ENCODE peak calls at places on chromosome 11, in six cellular contexts. K is neuronal stem cell; A is heart right ventricle; U is CD8-positive, alpha-beta memory T cell; F is transverse colon; N is IMR-90. O is an unnamed sample.

GRCh38 chr11:78564889-78565467 is 9.7 kb downstream of the NARS2 start:
- DNase-seq in K (no peak), A (no peak), F (no peak), N (no peak), U (no peak), O (no peak)

GRCh38 chr11:75351541-75352416 is at the start of gene ARRB1:
- DNase-seq in K (peak; percentile 48), U (peak; percentile 55), A (peak; percentile 83), F (peak; percentile 81), N (no peak), O (peak; percentile 91)

GRCh38 chr11:126465573-126466287 is 110.2 kb downstream of the ST3GAL4 start:
- DNase-seq in F (peak; percentile 68), K (no peak), A (no peak), N (no peak), U (no peak), O (no peak)

GRCh38 chr11:90134420-90135003 is at the start of gene NAALAD2:
- DNase-seq in N (peak; percentile 9), A (peak; percentile 68), U (no peak), F (peak; percentile 11), K (peak; percentile 70), O (peak; percentile 78)

GRCh38 chr11:67271548-67272284 is 5.4 kb downstream of the GRK2 start:
- DNase-seq in A (peak; percentile 35), K (no peak), N (no peak), F (peak; percentile 22), U (peak; percentile 68), O (peak; percentile 64)

GRCh38 chr11:124763156-124763947 is 1.3 kb upstream of the ESAM start:
- DNase-seq in K (peak; percentile 85), U (peak; percentile 80), F (peak; percentile 91), A (peak; percentile 88), N (peak; percentile 60), O (peak; percentile 96)

GRCh38 chr11:65524747-65525658 is at the start of gene SCYL1:
- DNase-seq in F (peak; percentile 88), N (peak; percentile 79), K (peak; percentile 80), A (peak; percentile 86), U (peak; percentile 76), O (peak; percentile 80)

GRCh38 chr11:117809236-117810055 is 12.4 kb upstream of the DSCAML1 start:
- DNase-seq in A (peak; percentile 77), K (peak; percentile 56), U (no peak), F (peak; percentile 78), N (peak; percentile 8), O (peak; percentile 92)

GRCh38 chr11:77244277-77245014 is 57.0 kb downstream of the GDPD4 start:
- DNase-seq in N (peak; percentile 85), K (no peak), U (no peak), F (no peak), A (no peak), O (no peak)

GRCh38 chr11:48122656-48123055 is 94.0 kb upstream of the OR4B1 start:
- DNase-seq in U (no peak), A (no peak), K (no peak), N (no peak), F (no peak), O (no peak)

GRCh38 chr11:17063171-17064002 is 14.1 kb downstream of the RPS13 start:
- DNase-seq in F (peak; percentile 74), A (peak; percentile 72), N (peak; percentile 27), U (peak; percentile 25), K (peak; percentile 52), O (peak; percentile 87)

GRCh38 chr11:132020001-132020400 is 649.6 kb downstream of the NTM start:
- DNase-seq in A (no peak), N (no peak), K (no peak), F (no peak), U (no peak), O (no peak)

GRCh38 chr11:79040348-79040747 is 400.5 kb downstream of the TENM4 start:
- DNase-seq in F (no peak), A (no peak), N (peak; percentile 40), U (no peak), K (no peak), O (no peak)

GRCh38 chr11:68471360-68472340 is 11.1 kb downstream of the PPP6R3 start:
- DNase-seq in U (peak; percentile 23), N (peak; percentile 29), K (no peak), F (no peak), A (no peak), O (no peak)

GRCh38 chr11:78417175-78417887 is at the start of gene GAB2:
- DNase-seq in K (no peak), F (peak; percentile 66), A (no peak), N (no peak), U (no peak), O (peak; percentile 48)

GRCh38 chr11:119474682-119475596 is 52.0 kb upstream of the THY1 start:
- DNase-seq in U (peak; percentile 37), A (peak; percentile 34), F (peak; percentile 40), K (peak; percentile 76), N (peak; percentile 82), O (no peak)

GRCh38 chr11:61618991-61619390 is 38.1 kb upstream of the SYT7 start:
- DNase-seq in F (no peak), A (no peak), N (no peak), U (no peak), K (no peak), O (no peak)

GRCh38 chr11:123509737-123510578 is 79.9 kb downstream of the GRAMD1B start:
- DNase-seq in N (peak; percentile 91), F (no peak), K (peak; percentile 48), U (no peak), A (no peak), O (no peak)

GRCh38 chr11:34250732-34251639 is 106.8 kb downstream of the ABTB2 start:
- DNase-seq in K (no peak), F (peak; percentile 53), N (peak; percentile 7), U (peak; percentile 66), A (peak; percentile 56), O (peak; percentile 88)

GRCh38 chr11:68342459-68343158 is 30.2 kb downstream of the LRP5 start:
- DNase-seq in K (no peak), F (no peak), A (no peak), N (no peak), U (no peak), O (no peak)

GRCh38 chr11:18633256-18634139 is 644 bp downstream of the SPTY2D1 start:
- DNase-seq in K (no peak), F (peak; percentile 15), U (no peak), N (peak; percentile 48), A (no peak), O (no peak)

GRCh38 chr11:112693781-112694180 is 267.4 kb upstream of the NCAM1 start:
- DNase-seq in U (no peak), K (no peak), N (no peak), F (no peak), A (no peak), O (no peak)

GRCh38 chr11:102316505-102316904 is 779 bp upstream of the BIRC3 start:
- DNase-seq in U (no peak), K (no peak), A (no peak), F (no peak), N (no peak), O (no peak)

GRCh38 chr11:46808804-46809431 is 37.2 kb downstream of the CKAP5 start:
- DNase-seq in U (no peak), N (peak; percentile 49), A (no peak), K (no peak), F (no peak), O (no peak)

GRCh38 chr11:102559839-102560238 is 29.3 kb upstream of the MMP7 start:
- DNase-seq in A (no peak), N (no peak), U (no peak), F (no peak), K (no peak), O (no peak)

GRCh38 chr11:132111781-132112380 is 741.5 kb downstream of the NTM start:
- DNase-seq in U (no peak), F (no peak), N (peak; percentile 92), K (no peak), A (no peak), O (no peak)

GRCh38 chr11:83726316-83726715 is 440.1 kb upstream of the CCDC90B start:
- DNase-seq in K (no peak), F (no peak), N (no peak), A (no peak), U (no peak), O (no peak)

GRCh38 chr11:68506908-68507307 is 46.4 kb downstream of the PPP6R3 start:
- DNase-seq in K (no peak), U (no peak), A (no peak), F (no peak), N (no peak), O (no peak)

GRCh38 chr11:44624761-44625221 is 59.3 kb downstream of the CD82 start:
- DNase-seq in U (no peak), F (peak; percentile 3), N (no peak), A (no peak), K (no peak), O (no peak)

GRCh38 chr11:35282226-35282882 is 137.0 kb downstream of the SLC1A2 start:
- DNase-seq in F (no peak), U (no peak), N (peak; percentile 89), A (no peak), K (no peak), O (no peak)

GRCh38 chr11:63997801-63998332 is 11.6 kb downstream of the OTUB1 start:
- DNase-seq in F (no peak), K (no peak), N (no peak), U (no peak), A (no peak), O (no peak)

GRCh38 chr11:114059278-114059983 is at the start of gene ZBTB16:
- DNase-seq in U (peak; percentile 71), N (no peak), K (peak; percentile 84), A (peak; percentile 90), F (peak; percentile 88), O (peak; percentile 97)

GRCh38 chr11:114057605-114058004 is 1.9 kb upstream of the ZBTB16 start:
- DNase-seq in U (no peak), K (no peak), F (no peak), N (no peak), A (no peak), O (no peak)

GRCh38 chr11:114058026-114058706 is 1.3 kb upstream of the ZBTB16 start:
- DNase-seq in F (no peak), U (no peak), K (peak; percentile 27), N (no peak), A (peak; percentile 21), O (peak; percentile 55)

GRCh38 chr11:114059984-114060401 is 482 bp downstream of the ZBTB16 start:
- DNase-seq in K (no peak), F (peak; percentile 49), A (no peak), U (peak; percentile 33), N (no peak), O (no peak)

GRCh38 chr11:114058871-114059277 is 637 bp upstream of the ZBTB16 start:
- DNase-seq in A (peak; percentile 49), U (no peak), F (peak; percentile 51), K (no peak), N (no peak), O (peak; percentile 73)
- H3K4me3 ChIP-seq in A (peak overlapping the region; percentile 93), U (peak overlapping the region; percentile 46), F (peak overlapping the region; percentile 96), K (peak overlapping the region; percentile 46), N (no peak overlapping the region), O (peak overlapping the region; percentile 98)

GRCh38 chr11:114085965-114086364 is 26.5 kb downstream of the ZBTB16 start:
- DNase-seq in N (no peak), F (peak; percentile 57), A (no peak), K (no peak), U (no peak), O (peak; percentile 62)
- H3K4me1 ChIP-seq in N (no peaks in the 10 kb centered on the region), F (peaks cover 41% of the 10 kb centered on the region), A (peaks cover 100% of the 10 kb centered on the region), K (peaks cover 12% of the 10 kb centered on the region), U (peaks cover 11% of the 10 kb centered on the region), O (peaks cover 76% of the 10 kb centered on the region)

GRCh38 chr11:1733009-1733715 is 17.2 kb downstream of the IFITM10 start:
- DNase-seq in A (no peak), K (no peak), N (no peak), F (no peak), U (no peak), O (no peak)
- H3K4me3 ChIP-seq in A (no peak overlapping the region), K (no peak overlapping the region), N (no peak overlapping the region), F (no peak overlapping the region), U (no peak overlapping the region), O (no peak overlapping the region)

GRCh38 chr11:100240051-100240450 is 447.0 kb upstream of the ARHGAP42 start:
- DNase-seq in A (no peak), U (no peak), F (no peak), N (no peak), K (no peak), O (no peak)
- H3K4me1 ChIP-seq in A (no peaks in the 10 kb centered on the region), U (no peaks in the 10 kb centered on the region), F (no peaks in the 10 kb centered on the region), N (no peaks in the 10 kb centered on the region), K (no peaks in the 10 kb centered on the region), O (no peaks in the 10 kb centered on the region)

O was measured in right cardiac atrium.